ENCODE peak calls at places on chromosome 19, in nine cellular contexts. One of them, this sample, is unnamed.

GRCh38 chr19:53131085-53131484 is 1.6 kb downstream of the ZNF415 start:
- DNase-seq in neural progenitor cell: peak
- DNase-seq in CD4-positive, alpha-beta memory T cell: no peak
- DNase-seq in pancreas: no peak
- DNase-seq in spleen: no peak
- DNase-seq in left ventricle myocardium inferior: no peak
- DNase-seq in endodermal cell: no peak
- DNase-seq in suprapubic skin: no peak
- DNase-seq in A549: no peak
- DNase-seq in this sample: no peak

GRCh38 chr19:55549500-55550320 is 4.4 kb upstream of the SBK3 start:
- DNase-seq in neural progenitor cell: peak
- DNase-seq in CD4-positive, alpha-beta memory T cell: no peak
- DNase-seq in pancreas: no peak
- DNase-seq in spleen: no peak
- DNase-seq in left ventricle myocardium inferior: no peak
- DNase-seq in endodermal cell: peak
- DNase-seq in suprapubic skin: no peak
- DNase-seq in A549: peak
- DNase-seq in this sample: no peak

GRCh38 chr19:2270157-2270571 is 11.8 kb downstream of the PEAK3 start:
- DNase-seq in neural progenitor cell: peak
- DNase-seq in CD4-positive, alpha-beta memory T cell: no peak
- DNase-seq in pancreas: peak
- DNase-seq in spleen: peak
- DNase-seq in left ventricle myocardium inferior: peak
- DNase-seq in endodermal cell: no peak
- DNase-seq in suprapubic skin: peak
- DNase-seq in A549: no peak
- DNase-seq in this sample: peak

GRCh38 chr19:444677-445210 is 16.1 kb downstream of the SHC2 start:
- DNase-seq in neural progenitor cell: no peak
- DNase-seq in CD4-positive, alpha-beta memory T cell: no peak
- DNase-seq in pancreas: no peak
- DNase-seq in spleen: no peak
- DNase-seq in left ventricle myocardium inferior: no peak
- DNase-seq in endodermal cell: no peak
- DNase-seq in suprapubic skin: no peak
- DNase-seq in A549: no peak
- DNase-seq in this sample: no peak

GRCh38 chr19:48608798-48609263 is 2.3 kb downstream of the SPACA4 start:
- DNase-seq in neural progenitor cell: peak
- DNase-seq in CD4-positive, alpha-beta memory T cell: peak
- DNase-seq in pancreas: no peak
- DNase-seq in spleen: peak
- DNase-seq in left ventricle myocardium inferior: no peak
- DNase-seq in endodermal cell: peak
- DNase-seq in suprapubic skin: no peak
- DNase-seq in A549: peak
- DNase-seq in this sample: peak

GRCh38 chr19:2003901-2004300 is 11.6 kb downstream of the BTBD2 start:
- DNase-seq in neural progenitor cell: peak
- DNase-seq in CD4-positive, alpha-beta memory T cell: no peak
- DNase-seq in pancreas: no peak
- DNase-seq in spleen: no peak
- DNase-seq in left ventricle myocardium inferior: no peak
- DNase-seq in endodermal cell: no peak
- DNase-seq in suprapubic skin: no peak
- DNase-seq in A549: no peak
- DNase-seq in this sample: no peak

GRCh38 chr19:29379257-29379986 is 146.4 kb upstream of the VSTM2B start:
- DNase-seq in neural progenitor cell: no peak
- DNase-seq in CD4-positive, alpha-beta memory T cell: no peak
- DNase-seq in pancreas: no peak
- DNase-seq in spleen: peak
- DNase-seq in left ventricle myocardium inferior: no peak
- DNase-seq in endodermal cell: peak
- DNase-seq in suprapubic skin: peak
- DNase-seq in A549: no peak
- DNase-seq in this sample: peak

GRCh38 chr19:43467730-43468129 is 2.3 kb upstream of the LYPD3 start:
- DNase-seq in neural progenitor cell: no peak
- DNase-seq in CD4-positive, alpha-beta memory T cell: no peak
- DNase-seq in pancreas: no peak
- DNase-seq in spleen: no peak
- DNase-seq in left ventricle myocardium inferior: no peak
- DNase-seq in endodermal cell: no peak
- DNase-seq in suprapubic skin: no peak
- DNase-seq in A549: no peak
- DNase-seq in this sample: no peak

GRCh38 chr19:14809272-14810057 is 25.5 kb downstream of the OR7A5 start:
- DNase-seq in neural progenitor cell: no peak
- DNase-seq in CD4-positive, alpha-beta memory T cell: no peak
- DNase-seq in pancreas: no peak
- DNase-seq in spleen: no peak
- DNase-seq in left ventricle myocardium inferior: no peak
- DNase-seq in endodermal cell: no peak
- DNase-seq in suprapubic skin: no peak
- DNase-seq in A549: no peak
- DNase-seq in this sample: no peak

GRCh38 chr19:28980236-28980868 is 232.6 kb downstream of the UQCRFS1 start:
- DNase-seq in neural progenitor cell: no peak
- DNase-seq in CD4-positive, alpha-beta memory T cell: no peak
- DNase-seq in pancreas: no peak
- DNase-seq in spleen: no peak
- DNase-seq in left ventricle myocardium inferior: no peak
- DNase-seq in endodermal cell: peak
- DNase-seq in suprapubic skin: no peak
- DNase-seq in A549: peak
- DNase-seq in this sample: no peak

GRCh38 chr19:29162694-29163093 is 50.3 kb downstream of the UQCRFS1 start:
- DNase-seq in neural progenitor cell: no peak
- DNase-seq in CD4-positive, alpha-beta memory T cell: no peak
- DNase-seq in pancreas: no peak
- DNase-seq in spleen: no peak
- DNase-seq in left ventricle myocardium inferior: no peak
- DNase-seq in endodermal cell: no peak
- DNase-seq in suprapubic skin: no peak
- DNase-seq in A549: no peak
- DNase-seq in this sample: no peak

GRCh38 chr19:246551-246950 is 44.7 kb downstream of the PLPP2 start:
- DNase-seq in neural progenitor cell: no peak
- DNase-seq in CD4-positive, alpha-beta memory T cell: no peak
- DNase-seq in pancreas: peak
- DNase-seq in spleen: peak
- DNase-seq in left ventricle myocardium inferior: no peak
- DNase-seq in endodermal cell: peak
- DNase-seq in suprapubic skin: no peak
- DNase-seq in A549: peak
- DNase-seq in this sample: no peak

GRCh38 chr19:4889034-4889825 is 13.5 kb downstream of the ARRDC5 start:
- DNase-seq in neural progenitor cell: no peak
- DNase-seq in CD4-positive, alpha-beta memory T cell: no peak
- DNase-seq in pancreas: no peak
- DNase-seq in spleen: no peak
- DNase-seq in left ventricle myocardium inferior: no peak
- DNase-seq in endodermal cell: no peak
- DNase-seq in suprapubic skin: no peak
- DNase-seq in A549: no peak
- DNase-seq in this sample: no peak

GRCh38 chr19:4896372-4896771 is 6.3 kb downstream of the ARRDC5 start:
- DNase-seq in neural progenitor cell: no peak
- DNase-seq in CD4-positive, alpha-beta memory T cell: no peak
- DNase-seq in pancreas: peak
- DNase-seq in spleen: no peak
- DNase-seq in left ventricle myocardium inferior: no peak
- DNase-seq in endodermal cell: no peak
- DNase-seq in suprapubic skin: no peak
- DNase-seq in A549: peak
- DNase-seq in this sample: no peak

GRCh38 chr19:4891066-4891465 is 11.6 kb downstream of the ARRDC5 start:
- DNase-seq in neural progenitor cell: no peak
- DNase-seq in CD4-positive, alpha-beta memory T cell: no peak
- DNase-seq in pancreas: no peak
- DNase-seq in spleen: no peak
- DNase-seq in left ventricle myocardium inferior: peak
- DNase-seq in endodermal cell: no peak
- DNase-seq in suprapubic skin: no peak
- DNase-seq in A549: no peak
- DNase-seq in this sample: no peak
- H3K4me3 ChIP-seq in neural progenitor cell: no peak
- H3K4me3 ChIP-seq in CD4-positive, alpha-beta memory T cell: no peak
- H3K4me3 ChIP-seq in pancreas: no peak
- H3K4me3 ChIP-seq in spleen: no peak
- H3K4me3 ChIP-seq in left ventricle myocardium inferior: no peak
- H3K4me3 ChIP-seq in endodermal cell: no peak
- H3K4me3 ChIP-seq in suprapubic skin: no peak
- H3K4me3 ChIP-seq in A549: no peak
- H3K4me3 ChIP-seq in this sample: no peak

GRCh38 chr19:19224852-19225494 is 13.2 kb downstream of the NCAN start:
- DNase-seq in neural progenitor cell: peak
- DNase-seq in CD4-positive, alpha-beta memory T cell: peak
- DNase-seq in pancreas: peak
- DNase-seq in spleen: peak
- DNase-seq in left ventricle myocardium inferior: peak
- DNase-seq in endodermal cell: peak
- DNase-seq in suprapubic skin: no peak
- DNase-seq in A549: peak
- DNase-seq in this sample: peak
- H3K4me3 ChIP-seq in neural progenitor cell: peak
- H3K4me3 ChIP-seq in CD4-positive, alpha-beta memory T cell: peak
- H3K4me3 ChIP-seq in pancreas: peak
- H3K4me3 ChIP-seq in spleen: peak
- H3K4me3 ChIP-seq in left ventricle myocardium inferior: peak
- H3K4me3 ChIP-seq in endodermal cell: peak
- H3K4me3 ChIP-seq in suprapubic skin: peak
- H3K4me3 ChIP-seq in A549: peak
- H3K4me3 ChIP-seq in this sample: peak

GRCh38 chr19:13766095-13766481 is 1.8 kb downstream of the MRI1 start:
- DNase-seq in neural progenitor cell: no peak
- DNase-seq in CD4-positive, alpha-beta memory T cell: no peak
- DNase-seq in pancreas: no peak
- DNase-seq in spleen: no peak
- DNase-seq in left ventricle myocardium inferior: no peak
- DNase-seq in endodermal cell: no peak
- DNase-seq in suprapubic skin: no peak
- DNase-seq in A549: no peak
- DNase-seq in this sample: no peak
- H3K4me3 ChIP-seq in neural progenitor cell: no peak
- H3K4me3 ChIP-seq in CD4-positive, alpha-beta memory T cell: no peak
- H3K4me3 ChIP-seq in pancreas: no peak
- H3K4me3 ChIP-seq in spleen: no peak
- H3K4me3 ChIP-seq in left ventricle myocardium inferior: no peak
- H3K4me3 ChIP-seq in endodermal cell: no peak
- H3K4me3 ChIP-seq in suprapubic skin: no peak
- H3K4me3 ChIP-seq in A549: no peak
- H3K4me3 ChIP-seq in this sample: no peak

DNA sequence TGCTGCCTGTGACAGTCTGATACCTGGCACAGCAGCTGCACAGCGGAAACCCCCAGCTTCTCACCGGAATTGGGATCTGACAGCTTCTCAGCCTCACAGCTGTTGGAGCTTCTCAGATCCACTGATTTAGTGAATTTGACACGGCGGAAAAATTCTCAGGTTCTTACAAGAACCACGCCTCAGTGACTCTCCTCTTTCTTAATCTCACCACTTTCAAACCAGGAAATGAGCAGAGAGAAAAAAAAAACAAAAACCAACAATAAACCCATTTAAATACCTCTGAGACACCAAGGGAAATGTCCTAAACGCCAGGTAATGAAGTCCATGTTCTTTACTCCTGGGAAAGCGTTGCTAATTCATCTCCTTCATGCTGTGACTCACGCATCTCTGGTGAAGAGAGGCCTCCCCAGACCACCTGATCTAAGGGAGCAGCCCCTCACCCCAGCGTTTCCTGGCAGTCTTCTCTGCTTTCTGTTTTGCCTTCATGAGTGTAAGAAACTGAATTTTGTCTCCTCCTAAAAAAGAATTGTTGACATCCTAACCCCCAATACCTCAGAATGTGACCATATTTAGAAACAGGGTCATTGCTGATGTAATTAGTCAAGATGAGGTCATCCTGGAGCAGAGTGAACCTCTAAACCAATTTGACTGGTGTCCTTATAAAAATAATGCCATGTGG is 15.9 kb upstream of the IZUMO2 start:
- DNase-seq in neural progenitor cell: no peak
- DNase-seq in CD4-positive, alpha-beta memory T cell: no peak
- DNase-seq in pancreas: no peak
- DNase-seq in spleen: no peak
- DNase-seq in left ventricle myocardium inferior: no peak
- DNase-seq in endodermal cell: no peak
- DNase-seq in suprapubic skin: no peak
- DNase-seq in A549: no peak
- DNase-seq in this sample: no peak
- H3K4me3 ChIP-seq in neural progenitor cell: no peak
- H3K4me3 ChIP-seq in CD4-positive, alpha-beta memory T cell: no peak
- H3K4me3 ChIP-seq in pancreas: no peak
- H3K4me3 ChIP-seq in spleen: no peak
- H3K4me3 ChIP-seq in left ventricle myocardium inferior: no peak
- H3K4me3 ChIP-seq in endodermal cell: no peak
- H3K4me3 ChIP-seq in suprapubic skin: no peak
- H3K4me3 ChIP-seq in A549: no peak
- H3K4me3 ChIP-seq in this sample: no peak

GRCh38 chr19:46499692-46500091 is 4.0 kb upstream of the PNMA8B start:
- DNase-seq in neural progenitor cell: peak
- DNase-seq in CD4-positive, alpha-beta memory T cell: no peak
- DNase-seq in pancreas: no peak
- DNase-seq in spleen: no peak
- DNase-seq in left ventricle myocardium inferior: no peak
- DNase-seq in endodermal cell: no peak
- DNase-seq in suprapubic skin: no peak
- DNase-seq in A549: no peak
- DNase-seq in this sample: no peak

GRCh38 chr19:46508206-46508605 is 12.5 kb upstream of the PNMA8B start:
- DNase-seq in neural progenitor cell: no peak
- DNase-seq in CD4-positive, alpha-beta memory T cell: no peak
- DNase-seq in pancreas: no peak
- DNase-seq in spleen: no peak
- DNase-seq in left ventricle myocardium inferior: no peak
- DNase-seq in endodermal cell: no peak
- DNase-seq in suprapubic skin: no peak
- DNase-seq in A549: no peak
- DNase-seq in this sample: no peak

GRCh38 chr19:46502891-46503290 is 7.2 kb upstream of the PNMA8B start:
- DNase-seq in neural progenitor cell: no peak
- DNase-seq in CD4-positive, alpha-beta memory T cell: no peak
- DNase-seq in pancreas: no peak
- DNase-seq in spleen: no peak
- DNase-seq in left ventricle myocardium inferior: no peak
- DNase-seq in endodermal cell: no peak
- DNase-seq in suprapubic skin: no peak
- DNase-seq in A549: no peak
- DNase-seq in this sample: no peak

GRCh38 chr19:46503848-46504453 is 8.3 kb upstream of the PNMA8B start:
- DNase-seq in neural progenitor cell: peak
- DNase-seq in CD4-positive, alpha-beta memory T cell: no peak
- DNase-seq in pancreas: no peak
- DNase-seq in spleen: no peak
- DNase-seq in left ventricle myocardium inferior: no peak
- DNase-seq in endodermal cell: no peak
- DNase-seq in suprapubic skin: no peak
- DNase-seq in A549: no peak
- DNase-seq in this sample: no peak
- H3K4me3 ChIP-seq in neural progenitor cell: no peak
- H3K4me3 ChIP-seq in CD4-positive, alpha-beta memory T cell: no peak
- H3K4me3 ChIP-seq in pancreas: no peak
- H3K4me3 ChIP-seq in spleen: no peak
- H3K4me3 ChIP-seq in left ventricle myocardium inferior: no peak
- H3K4me3 ChIP-seq in endodermal cell: no peak
- H3K4me3 ChIP-seq in suprapubic skin: no peak
- H3K4me3 ChIP-seq in A549: no peak
- H3K4me3 ChIP-seq in this sample: no peak